ENCODE peak calls at places on chromosomes 3 and 15, in four cellular contexts. S is fibroblast of pulmonary artery, H is right cardiac atrium, C is DND-41. F is an unnamed sample.

GRCh38 chr15:69997701-69998273 is 99.9 kb downstream of the TLE3 start:
- DNase-seq in C (no peak), H (peak; percentile 83), S (peak; percentile 43), F (peak; percentile 39)

GRCh38 chr3:106588739-106589138 is 719.9 kb upstream of the CBLB start:
- DNase-seq in C (no peak), H (no peak), S (no peak), F (no peak)

GRCh38 chr15:100730129-100730528 is 127.7 kb downstream of the ASB7 start:
- DNase-seq in S (no peak), H (no peak), C (no peak), F (no peak)

GRCh38 chr3:169772530-169772950 is 656 bp upstream of the MYNN start:
- DNase-seq in H (peak; percentile 83), C (peak; percentile 79), S (peak; percentile 81), F (peak; percentile 71)

GRCh38 chr3:147509444-147509843 is 100.3 kb downstream of the ZIC1 start:
- DNase-seq in H (no peak), C (no peak), S (peak; percentile 7), F (no peak)

GRCh38 chr3:183826854-183827253 is 1.5 kb upstream of the MAP6D1 start:
- DNase-seq in S (no peak), C (no peak), H (no peak), F (no peak)

GRCh38 chr15:51223771-51224229 is 114.6 kb downstream of the CYP19A1 start:
- DNase-seq in H (no peak), S (peak; percentile 78), C (no peak), F (peak; percentile 100)

GRCh38 chr3:16658004-16658932 is 53.0 kb upstream of the DAZL start:
- DNase-seq in S (peak; percentile 27), H (no peak), C (no peak), F (no peak)

GRCh38 chr3:145865329-145865904 is 295.6 kb downstream of the PLOD2 start:
- DNase-seq in C (no peak), S (peak; percentile 5), H (no peak), F (no peak)

GRCh38 chr3:5136619-5137429 is 14.7 kb downstream of the ARL8B start:
- DNase-seq in S (peak; percentile 37), C (peak; percentile 63), H (no peak), F (no peak)

GRCh38 chr15:101022876-101023275 is 103.7 kb downstream of the LRRK1 start:
- DNase-seq in H (no peak), S (no peak), C (no peak), F (no peak)

GRCh38 chr15:72078887-72079286 is 39.1 kb downstream of the MYO9A start:
- DNase-seq in H (no peak), S (no peak), C (no peak), F (no peak)

GRCh38 chr15:68412218-68412617 is 19.7 kb downstream of the ITGA11 start:
- DNase-seq in H (no peak), S (no peak), C (no peak), F (no peak)

GRCh38 chr15:90600954-90601353 is 71.2 kb downstream of the CRTC3 start:
- DNase-seq in S (no peak), H (no peak), C (no peak), F (no peak)

GRCh38 chr3:141575879-141576743 is 89.3 kb downstream of the RASA2 start:
- DNase-seq in C (no peak), S (peak; percentile 58), H (no peak), F (peak; percentile 25)

GRCh38 chr3:52854013-52854412 is 19.2 kb upstream of the MUSTN1 start:
- DNase-seq in H (no peak), C (no peak), S (no peak), F (no peak)

GRCh38 chr3:157135671-157136396 is 24.1 kb downstream of the CCNL1 start:
- DNase-seq in C (no peak), H (peak; percentile 50), S (peak; percentile 73), F (peak; percentile 62)

GRCh38 chr15:55194246-55194645 is 2.5 kb downstream of the RSL24D1 start:
- DNase-seq in H (no peak), S (no peak), C (no peak), F (no peak)

GRCh38 chr15:55197362-55197705 is 593 bp upstream of the RSL24D1 start:
- DNase-seq in S (no peak), H (no peak), C (no peak), F (no peak)

GRCh38 chr15:55196458-55197361 is at the start of gene RSL24D1:
- DNase-seq in H (peak; percentile 98), C (peak; percentile 95), S (peak; percentile 99), F (peak; percentile 98)

GRCh38 chr15:55197719-55198118 is 978 bp upstream of the RSL24D1 start:
- DNase-seq in C (no peak), H (no peak), S (peak; percentile 3), F (no peak)

DNA sequence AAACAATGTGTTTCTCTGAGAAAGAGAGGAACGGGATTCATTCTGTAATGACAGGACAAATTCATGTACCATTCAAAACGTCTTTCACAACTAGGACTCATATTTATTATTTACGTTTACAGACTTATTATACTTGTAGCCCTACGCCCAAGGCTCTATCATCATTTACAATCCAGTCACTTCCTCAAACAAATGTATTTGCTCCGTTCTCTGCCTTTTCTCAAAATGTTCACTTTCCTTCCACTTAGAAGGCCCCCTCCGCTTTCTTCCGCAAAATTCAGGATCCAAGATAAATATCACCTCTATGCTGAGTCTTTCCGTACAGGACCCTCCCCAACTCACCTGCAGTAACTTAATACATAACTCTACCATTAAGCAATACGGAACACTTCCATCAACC is 730 bp downstream of the RSL24D1 start:
- DNase-seq in S (peak; percentile 2), H (no peak), C (no peak), F (no peak)
- H3K4me3 ChIP-seq in S (peak overlapping the region; percentile 83), H (peak overlapping the region; percentile 87), C (peak overlapping the region; percentile 79), F (peak overlapping the region; percentile 92)

DNA sequence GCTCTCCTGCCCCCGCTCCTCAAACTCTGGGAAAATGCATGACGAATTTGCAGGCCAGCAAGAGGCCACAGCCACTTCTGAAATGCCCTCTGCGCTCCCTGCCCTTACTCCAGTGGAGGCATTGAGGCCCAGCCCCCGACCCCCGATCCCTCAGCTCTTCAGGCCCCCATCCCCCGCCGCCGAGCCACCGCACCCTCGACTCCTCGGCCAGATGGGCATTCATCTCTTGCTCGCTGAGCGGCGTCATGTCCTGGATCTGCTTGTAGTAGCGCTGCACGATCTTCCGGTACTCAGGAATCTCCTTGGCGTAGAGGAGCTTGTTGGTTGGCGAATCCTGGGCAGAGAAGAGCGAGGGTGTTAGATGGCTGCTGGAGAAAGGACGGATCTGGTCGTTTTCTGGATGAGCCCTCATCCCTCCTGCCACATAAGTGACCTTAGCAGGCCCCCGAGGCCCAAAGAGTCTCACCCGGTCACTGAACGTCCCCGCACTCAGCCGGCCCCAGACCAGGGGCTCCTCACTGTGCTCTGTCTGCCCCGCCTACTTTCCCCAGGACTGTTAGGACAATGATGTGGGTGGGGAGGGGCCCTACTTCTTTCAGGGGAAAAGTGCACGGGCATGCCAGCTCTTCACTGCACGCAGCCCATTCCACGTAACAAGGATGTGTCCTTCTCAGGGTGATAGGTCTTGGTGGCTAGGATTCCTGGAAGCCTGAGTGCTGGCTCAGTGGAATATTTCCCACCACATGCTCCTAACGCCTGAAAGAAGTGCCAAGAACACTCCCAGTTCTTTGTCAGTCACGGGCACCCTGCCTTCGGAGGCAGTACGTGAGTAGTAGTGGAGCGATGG is 14.1 kb downstream of the H1-8 start:
- DNase-seq in S (no peak), C (no peak), H (peak; percentile 73), F (peak; percentile 86)
- H3K4me3 ChIP-seq in S (no peak overlapping the region), C (no peak overlapping the region), H (no peak overlapping the region), F (no peak overlapping the region)

GRCh38 chr15:81296218-81296617 is 27.7 kb downstream of the STARD5 start:
- DNase-seq in S (no peak), H (no peak), C (peak; percentile 32), F (no peak)
- H3K4me3 ChIP-seq in S (no peak overlapping the region), H (no peak overlapping the region), C (peak overlapping the region; percentile 67), F (no peak overlapping the region)

DNA sequence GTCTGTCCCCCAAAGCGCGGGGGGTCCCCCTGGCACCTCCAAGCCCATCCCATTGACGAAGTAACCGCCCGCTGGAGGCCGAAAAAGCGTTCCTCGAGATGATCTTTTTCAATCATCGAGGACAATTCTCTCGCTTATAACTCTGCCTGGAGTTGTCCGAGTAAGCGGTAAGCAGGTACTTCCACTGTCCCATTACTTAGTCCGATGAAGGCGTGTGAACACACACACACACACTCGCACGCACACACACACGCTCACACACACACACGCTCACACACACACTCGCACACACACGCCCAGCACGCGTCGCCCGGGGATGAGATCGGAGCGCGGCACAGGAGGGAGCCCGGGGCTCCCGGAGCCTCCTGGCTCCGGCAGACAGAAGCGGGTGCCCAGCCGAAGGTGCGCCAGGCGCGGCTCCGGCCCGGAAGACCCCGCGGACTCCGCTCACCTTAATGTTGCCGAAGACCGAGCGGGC is 430 bp downstream of the SLCO2A1 start:
- DNase-seq in H (no peak), C (no peak), S (peak; percentile 43), F (peak; percentile 36)
- H3K4me3 ChIP-seq in H (peak overlapping the region; percentile 73), C (no peak overlapping the region), S (peak overlapping the region; percentile 67), F (peak overlapping the region; percentile 54)

GRCh38 chr3:102400766-102401165 is 34.0 kb upstream of the ZPLD1 start:
- DNase-seq in S (peak; percentile 33), C (no peak), H (no peak), F (peak; percentile 9)
- H3K4me3 ChIP-seq in S (no peak overlapping the region), C (no peak overlapping the region), H (no peak overlapping the region), F (no peak overlapping the region)

GRCh38 chr3:197541756-197542539 is 13.8 kb downstream of the BDH1 start:
- DNase-seq in H (peak; percentile 79), C (no peak), S (peak; percentile 86), F (peak; percentile 72)
- H3K4me3 ChIP-seq in H (no peak overlapping the region), C (no peak overlapping the region), S (no peak overlapping the region), F (no peak overlapping the region)

GRCh38 chr3:18343809-18344208 is 81.3 kb downstream of the SATB1 start:
- DNase-seq in S (no peak), H (no peak), C (no peak), F (no peak)
- H3K4me3 ChIP-seq in S (no peak overlapping the region), H (no peak overlapping the region), C (no peak overlapping the region), F (no peak overlapping the region)

DNA sequence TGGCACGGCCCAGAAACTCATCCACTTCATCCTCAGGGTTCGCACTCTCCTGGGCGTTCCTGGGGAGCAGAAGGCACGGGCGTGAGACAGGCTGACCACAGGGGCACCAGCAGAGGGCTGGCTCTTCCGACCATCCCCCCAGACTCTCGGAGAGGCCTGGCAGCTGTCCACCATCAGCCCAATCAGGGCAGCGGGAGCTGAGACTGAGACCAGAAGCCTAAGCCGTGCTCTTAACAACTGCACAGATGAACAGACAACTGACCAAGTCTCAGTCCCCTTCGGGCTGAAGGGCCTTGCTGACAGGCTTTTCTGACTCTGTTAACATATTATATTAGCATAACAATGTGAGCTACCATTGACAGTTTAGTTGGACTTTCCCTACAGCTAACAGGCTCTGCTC is 118.0 kb downstream of the SEC22A start:
- DNase-seq in H (no peak), S (no peak), C (no peak), F (no peak)
- H3K4me3 ChIP-seq in H (no peak overlapping the region), S (no peak overlapping the region), C (no peak overlapping the region), F (no peak overlapping the region)

DNA sequence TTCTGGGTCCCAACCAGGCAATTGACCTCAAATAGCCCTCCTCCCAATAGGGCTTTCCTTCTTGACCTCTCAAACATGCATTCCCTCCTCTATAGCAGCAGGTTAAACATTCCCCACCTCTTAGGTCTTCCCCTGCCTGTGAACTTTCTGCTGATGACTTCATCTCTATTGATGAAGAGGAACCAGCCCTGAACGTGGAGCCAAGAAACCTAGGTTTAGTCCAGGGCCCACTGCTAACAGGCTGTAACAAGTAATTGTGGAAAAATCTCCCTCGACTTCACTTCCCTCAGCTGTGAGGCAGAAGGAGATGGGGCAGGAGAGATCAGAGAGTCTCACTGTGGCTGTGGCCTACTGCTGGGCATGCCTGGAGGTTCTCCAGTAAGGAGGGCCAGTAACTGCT is 24.7 kb downstream of the ILDR1 start:
- DNase-seq in C (no peak), S (no peak), H (no peak), F (no peak)
- H3K4me3 ChIP-seq in C (no peak overlapping the region), S (no peak overlapping the region), H (no peak overlapping the region), F (no peak overlapping the region)

GRCh38 chr15:47720555-47720954 is 3.2 kb downstream of the SEMA6D start:
- DNase-seq in C (no peak), S (no peak), H (no peak), F (peak; percentile 18)
- H3K4me3 ChIP-seq in C (no peak overlapping the region), S (no peak overlapping the region), H (peak overlapping the region; percentile 96), F (no peak overlapping the region)